ENCODE peak calls at places on chromosomes 16 and 17, in nine cellular contexts. G is WTC11, Q is K562, I is A549, L is GM12878, V is SK-N-SH, M is H1, J is endothelial cell of umbilical vein, H is HCT116. Z is an unnamed sample.

GRCh38 chr16:49649013-49649785 is 206.7 kb downstream of the ZNF423 start:
- DNase-seq in H (no peak), V (no peak), M (no peak), J (no peak), L (no peak), Q (no peak), G (no peak), I (no peak), Z (no peak)

GRCh38 chr17:45341389-45342158 is 24.8 kb upstream of the MAP3K14 start:
- DNase-seq in I (peak; percentile 94), Q (peak; percentile 86), G (peak; percentile 89), V (peak; percentile 62), M (peak; percentile 90), H (peak; percentile 66), L (no peak), J (peak; percentile 82), Z (peak; percentile 33)

GRCh38 chr17:29796652-29797051 is 133.4 kb downstream of the SSH2 start:
- DNase-seq in Q (no peak), H (no peak), I (no peak), L (no peak), V (no peak), J (no peak), M (no peak), G (no peak), Z (no peak)

GRCh38 chr17:72972263-72972951 is 120.1 kb downstream of the SLC39A11 start:
- DNase-seq in L (no peak), M (no peak), Q (no peak), V (no peak), J (no peak), I (no peak), H (no peak), G (no peak), Z (no peak)

GRCh38 chr17:72004011-72004427 is 116.8 kb upstream of the SOX9 start:
- DNase-seq in H (no peak), G (no peak), M (no peak), J (no peak), I (peak; percentile 29), V (no peak), L (no peak), Q (no peak), Z (no peak)

GRCh38 chr16:65648111-65648510 is 526.2 kb upstream of the CDH11 start:
- DNase-seq in I (no peak), Q (no peak), G (no peak), V (no peak), J (no peak), H (no peak), L (no peak), M (no peak), Z (no peak)

GRCh38 chr17:13127921-13128582 is 110.2 kb upstream of the ELAC2 start:
- DNase-seq in J (no peak), H (no peak), L (no peak), M (no peak), I (no peak), G (no peak), V (no peak), Q (no peak), Z (no peak)

GRCh38 chr17:37788531-37788930 is 43.7 kb upstream of the HNF1B start:
- DNase-seq in H (no peak), G (no peak), L (no peak), I (no peak), J (no peak), M (no peak), V (no peak), Q (no peak), Z (no peak)

GRCh38 chr17:21199311-21199710 is 14.7 kb downstream of the TMEM11 start:
- DNase-seq in G (peak; percentile 34), M (no peak), J (no peak), H (no peak), Q (peak; percentile 54), I (no peak), V (no peak), L (no peak), Z (no peak)

GRCh38 chr16:86060381-86061317 is 161.7 kb downstream of the IRF8 start:
- DNase-seq in I (no peak), H (no peak), V (no peak), Q (no peak), G (no peak), M (no peak), L (no peak), J (no peak), Z (no peak)

GRCh38 chr17:63364944-63365343 is 81.2 kb downstream of the CYB561 start:
- DNase-seq in H (no peak), V (no peak), I (no peak), J (no peak), Q (no peak), L (no peak), M (no peak), G (no peak), Z (no peak)

GRCh38 chr17:72560303-72561247 is 439.8 kb downstream of the SOX9 start:
- DNase-seq in G (peak; percentile 70), M (peak; percentile 82), H (peak; percentile 61), I (peak; percentile 87), Q (peak; percentile 65), V (peak; percentile 88), L (no peak), J (peak; percentile 15), Z (peak; percentile 66)

GRCh38 chr17:40607641-40608040 is 40.0 kb downstream of the SMARCE1 start:
- DNase-seq in Q (no peak), L (no peak), M (no peak), G (no peak), I (no peak), V (no peak), J (no peak), H (no peak), Z (no peak)

GRCh38 chr17:74297941-74298340 is 23.9 kb downstream of the DNAI2 start:
- DNase-seq in L (no peak), J (no peak), V (no peak), M (no peak), Q (no peak), G (no peak), I (no peak), H (no peak), Z (no peak)

DNA sequence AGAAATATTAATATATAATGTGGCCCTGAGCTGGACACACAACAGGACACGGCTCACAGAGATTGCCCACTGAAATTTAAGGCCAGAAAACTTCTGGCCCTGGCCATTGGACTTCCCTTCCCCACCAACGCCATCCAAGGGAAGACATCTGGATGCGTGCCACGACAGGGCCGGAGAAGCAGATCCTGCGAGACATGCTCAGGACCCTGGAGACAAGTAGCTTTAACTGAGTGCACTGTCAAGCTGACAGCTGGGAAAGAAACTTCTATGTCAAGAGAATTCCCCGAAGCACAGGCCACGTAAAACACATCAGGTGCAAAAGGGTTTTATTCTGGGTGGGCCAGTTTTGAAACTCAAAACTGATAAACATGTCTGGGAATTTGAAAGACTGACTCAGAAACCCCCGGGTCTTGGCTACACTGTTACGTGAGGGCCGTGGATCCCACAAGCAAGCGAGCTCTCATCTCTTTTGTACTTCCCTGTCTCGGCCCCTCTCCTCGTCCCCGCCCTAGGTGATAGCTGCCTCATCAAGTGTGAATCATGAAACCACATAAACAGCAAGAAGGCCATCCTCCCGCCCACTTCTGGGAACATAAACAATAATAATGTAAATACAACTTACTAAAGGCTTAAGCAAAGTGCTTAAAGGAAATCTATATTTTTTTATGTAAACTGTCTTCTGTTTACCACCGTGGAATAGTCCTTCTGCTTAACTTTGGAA is 405.8 kb upstream of the MAF start:
- DNase-seq in H (no peak), I (peak; percentile 72), L (no peak), M (no peak), V (no peak), J (no peak), G (no peak), Q (peak; percentile 22), Z (no peak)
- TF ChIP-seq MAX in H (no peak), I (no peak), L (no peak), M (no peak), V (no peak), J (no peak), G (no peak), Q (no peak), Z (no peak)

GRCh38 chr17:27616414-27616813 is 14.6 kb upstream of the LGALS9 start:
- DNase-seq in L (no peak), J (no peak), G (no peak), H (no peak), Q (no peak), M (no peak), I (no peak), V (no peak), Z (peak; percentile 40)
- TF ChIP-seq MAX in L (no peak), J (no peak), G (no peak), H (no peak), Q (no peak), M (no peak), I (no peak), V (no peak), Z (no peak)

GRCh38 chr17:59754547-59754946 is 47.1 kb downstream of the VMP1 start:
- DNase-seq in H (peak; percentile 99), M (no peak), L (no peak), Q (peak; percentile 46), V (no peak), G (no peak), J (peak; percentile 90), I (peak; percentile 99), Z (peak; percentile 18)
- TF ChIP-seq MAX in H (peak; percentile 86), M (no peak), L (no peak), Q (no peak), V (peak; percentile 89), G (no peak), J (no peak), I (peak; percentile 91), Z (no peak)

GRCh38 chr16:59651662-59652061 is 917.5 kb upstream of the GOT2 start:
- DNase-seq in L (no peak), M (no peak), V (no peak), J (no peak), G (no peak), H (no peak), I (no peak), Q (no peak), Z (no peak)
- TF ChIP-seq MAX in L (no peak), M (no peak), V (no peak), J (no peak), G (no peak), H (no peak), I (no peak), Q (no peak), Z (no peak)

GRCh38 chr17:61757168-61757567 is 106.2 kb downstream of the BRIP1 start:
- DNase-seq in I (no peak), H (no peak), V (no peak), Q (no peak), M (no peak), G (no peak), L (peak; percentile 34), J (no peak), Z (no peak)
- TF ChIP-seq MAX in I (no peak), H (no peak), V (no peak), Q (no peak), M (no peak), G (no peak), L (no peak), J (no peak), Z (no peak)

GRCh38 chr17:56867948-56868376 is 34.0 kb downstream of the DGKE start:
- DNase-seq in H (no peak), V (no peak), Q (no peak), M (no peak), I (no peak), L (no peak), G (no peak), J (peak; percentile 90), Z (no peak)
- TF ChIP-seq MAX in H (no peak), V (no peak), Q (no peak), M (no peak), I (no peak), L (no peak), G (no peak), J (no peak), Z (no peak)

GRCh38 chr17:50331085-50331791 is 14.7 kb upstream of the XYLT2 start:
- DNase-seq in H (no peak), J (no peak), Q (no peak), L (no peak), I (no peak), M (no peak), V (no peak), G (no peak), Z (no peak)
- TF ChIP-seq MAX in H (no peak), J (no peak), Q (no peak), L (no peak), I (no peak), M (no peak), V (no peak), G (no peak), Z (no peak)